ENCODE peak calls at places on chromosome 11, in five cellular contexts. Y, J, H, U and R are unnamed samples.

GRCh38 chr11:34380696-34381095 is 22.9 kb upstream of the ABTB2 start:
- DNase-seq in J (no peak), U (no peak), Y (no peak), H (no peak), R (no peak)

GRCh38 chr11:128956401-128957203 is 13.9 kb upstream of the TP53AIP1 start:
- DNase-seq in Y (peak; percentile 37), H (no peak), U (no peak), J (no peak), R (peak; percentile 53)

GRCh38 chr11:128733440-128734115 is 39.7 kb downstream of the FLI1 start:
- DNase-seq in U (no peak), Y (peak; percentile 26), H (no peak), J (no peak), R (no peak)

GRCh38 chr11:122491486-122491885 is 164.0 kb upstream of the UBASH3B start:
- DNase-seq in Y (no peak), U (no peak), H (no peak), J (no peak), R (no peak)

GRCh38 chr11:35412285-35412684 is 7.1 kb downstream of the SLC1A2 start:
- DNase-seq in H (no peak), U (no peak), J (no peak), Y (no peak), R (no peak)

GRCh38 chr11:119774180-119774763 is 45.3 kb upstream of the NECTIN1 start:
- DNase-seq in U (no peak), Y (no peak), H (peak; percentile 36), J (peak; percentile 18), R (no peak)

GRCh38 chr11:134802116-134802515 is 390.1 kb upstream of the B3GAT1 start:
- DNase-seq in H (no peak), Y (no peak), J (no peak), U (no peak), R (no peak)

GRCh38 chr11:123681007-123681406 is 26.6 kb upstream of the SCN3B start:
- DNase-seq in Y (peak; percentile 74), U (no peak), J (no peak), H (no peak), R (no peak)

GRCh38 chr11:44831605-44832394 is 105.0 kb downstream of the TSPAN18 start:
- DNase-seq in U (no peak), J (no peak), Y (no peak), H (no peak), R (no peak)

GRCh38 chr11:120248551-120249278 is 8.8 kb downstream of the POU2F3 start:
- DNase-seq in J (no peak), Y (no peak), H (no peak), U (no peak), R (no peak)

GRCh38 chr11:95652002-95652472 is 137.5 kb downstream of the FAM76B start:
- DNase-seq in H (no peak), J (no peak), U (no peak), Y (no peak), R (no peak)

GRCh38 chr11:107140988-107141387 is 122.7 kb upstream of the GUCY1A2 start:
- DNase-seq in H (no peak), U (no peak), J (no peak), Y (no peak), R (no peak)

GRCh38 chr11:94048310-94048709 is 27.2 kb downstream of the HEPHL1 start:
- DNase-seq in J (no peak), U (no peak), H (no peak), Y (no peak), R (no peak)

GRCh38 chr11:126175261-126175885 is 36.1 kb downstream of the RPUSD4 start:
- DNase-seq in H (no peak), Y (no peak), U (no peak), J (peak; percentile 71), R (no peak)

GRCh38 chr11:123255909-123256308 is 60.9 kb upstream of the CLMP start:
- DNase-seq in U (no peak), Y (no peak), J (no peak), H (no peak), R (no peak)

GRCh38 chr11:115075340-115075739 is 397.0 kb downstream of the NXPE2 start:
- DNase-seq in Y (no peak), J (no peak), U (no peak), H (no peak), R (no peak)
- H3K27me3 ChIP-seq in Y (no peaks in the 10 kb centered on the region), J (no peaks in the 10 kb centered on the region), U (no peaks in the 10 kb centered on the region), H (peaks cover 7% of the 10 kb centered on the region), R (no peaks in the 10 kb centered on the region)

DNA sequence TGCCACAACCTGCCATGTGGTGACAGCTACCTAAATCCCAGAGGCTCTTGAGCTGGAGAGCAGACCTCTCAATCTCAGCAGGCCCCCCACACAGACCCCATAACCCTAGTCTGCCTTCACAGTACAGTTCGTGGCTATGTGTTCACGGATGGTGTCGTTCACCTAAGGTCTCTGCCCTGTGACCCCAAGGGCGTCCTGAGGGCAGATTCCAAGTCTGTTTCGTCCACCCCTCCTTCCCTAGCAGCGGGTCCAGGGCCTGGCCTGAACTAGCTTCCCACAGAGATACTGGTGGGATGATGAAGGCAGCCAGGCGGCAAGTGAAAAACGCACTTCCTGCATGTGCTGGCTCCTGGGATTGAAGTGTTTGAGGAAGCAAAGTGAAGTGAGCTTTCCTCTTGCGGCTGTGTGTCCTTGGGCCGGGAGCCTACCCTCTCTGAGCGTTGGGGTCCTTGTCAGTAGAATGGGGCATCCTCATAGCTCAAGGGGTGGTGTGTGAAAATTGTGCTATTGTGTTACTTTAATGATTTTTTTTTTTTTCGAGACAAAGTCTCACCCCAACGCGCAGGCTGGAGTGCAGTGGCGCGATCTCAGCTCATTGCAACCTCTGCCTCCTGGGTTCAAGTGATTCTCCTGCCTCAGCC is 70.1 kb downstream of the LRP5 start:
- DNase-seq in Y (no peak), H (no peak), U (no peak), J (no peak), R (no peak)
- H3K4me1 ChIP-seq in Y (no peaks in the 10 kb centered on the region), H (peaks cover 64% of the 10 kb centered on the region), U (peaks cover 2% of the 10 kb centered on the region), J (peaks cover 51% of the 10 kb centered on the region), R (peaks cover 28% of the 10 kb centered on the region)

GRCh38 chr11:31799036-31799793 is 11.9 kb downstream of the PAX6 start:
- DNase-seq in H (no peak), Y (no peak), J (no peak), U (no peak), R (no peak)
- H3K4me3 ChIP-seq in H (no peak overlapping the region), Y (no peak overlapping the region), J (peak overlapping the region; percentile 54), U (no peak overlapping the region), R (no peak overlapping the region)

GRCh38 chr11:65947603-65948125 is 2.4 kb downstream of the TSGA10IP start:
- DNase-seq in Y (no peak), U (no peak), H (no peak), J (no peak), R (no peak)
- H3K27me3 ChIP-seq in Y (no peaks in the 10 kb centered on the region), U (no peaks in the 10 kb centered on the region), H (no peaks in the 10 kb centered on the region), J (peaks cover 4% of the 10 kb centered on the region), R (no peaks in the 10 kb centered on the region)

DNA sequence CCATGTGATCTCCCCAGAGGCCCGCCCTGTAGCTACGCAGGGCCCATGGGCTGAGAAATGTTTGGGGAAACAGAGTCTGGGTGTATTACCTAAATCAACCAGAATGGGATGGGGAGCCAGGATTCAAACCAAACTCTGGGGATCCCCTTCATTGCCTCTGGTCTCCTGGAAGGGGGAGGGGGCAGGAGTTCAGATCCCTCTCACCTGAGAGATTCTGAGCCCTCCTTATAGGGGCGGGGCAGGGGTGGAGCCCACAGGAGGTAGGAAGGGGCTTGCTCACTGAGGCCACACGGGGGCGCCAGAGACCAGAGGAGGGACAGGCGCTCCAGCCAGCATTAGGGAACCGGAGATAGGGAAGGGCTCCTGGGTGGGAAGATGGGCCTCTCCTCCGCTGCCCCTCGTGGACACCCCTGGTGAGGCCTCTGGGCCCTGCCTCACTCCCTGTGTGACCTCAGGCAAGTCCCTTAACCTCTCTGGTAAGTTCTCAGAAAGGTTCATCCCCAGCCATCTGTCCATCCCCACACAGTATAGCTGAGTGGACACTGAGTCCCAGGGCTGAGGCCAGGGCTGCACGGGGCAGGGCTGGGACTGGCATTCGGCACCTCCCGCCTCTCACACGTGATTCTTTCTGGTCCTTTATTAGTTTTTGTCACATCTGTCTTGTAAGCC is 2.7 kb upstream of the CDC42BPG start:
- DNase-seq in J (peak; percentile 97), Y (peak; percentile 86), H (peak; percentile 97), U (peak; percentile 94), R (peak; percentile 93)
- H3K4me1 ChIP-seq in J (peaks cover 41% of the 10 kb centered on the region), Y (peaks cover 62% of the 10 kb centered on the region), H (peaks cover 44% of the 10 kb centered on the region), U (no peaks in the 10 kb centered on the region), R (peaks cover 46% of the 10 kb centered on the region)

GRCh38 chr11:10803676-10804075 is 5.0 kb downstream of the EIF4G2 start:
- DNase-seq in U (no peak), H (no peak), Y (no peak), J (no peak), R (no peak)

GRCh38 chr11:10808553-10809372 is at the start of gene EIF4G2:
- DNase-seq in U (peak; percentile 99), Y (peak; percentile 99), H (peak; percentile 99), J (peak; percentile 99), R (peak; percentile 98)

GRCh38 chr11:10807629-10808552 is 835 bp downstream of the EIF4G2 start:
- DNase-seq in U (peak; percentile 72), J (peak; percentile 83), Y (peak; percentile 57), H (peak; percentile 86), R (peak; percentile 52)

GRCh38 chr11:10806206-10806605 is 2.5 kb downstream of the EIF4G2 start:
- DNase-seq in H (no peak), Y (no peak), J (no peak), U (no peak), R (no peak)

GRCh38 chr11:10805741-10806140 is 3.0 kb downstream of the EIF4G2 start:
- DNase-seq in U (no peak), H (no peak), Y (no peak), J (no peak), R (no peak)
- H3K4me3 ChIP-seq in U (no peak overlapping the region), H (peak overlapping the region; percentile 92), Y (peak overlapping the region; percentile 18), J (peak overlapping the region; percentile 97), R (no peak overlapping the region)

GRCh38 chr11:64410396-64410718 is 51.4 kb downstream of the RPS6KA4 start:
- DNase-seq in H (no peak), Y (no peak), U (no peak), J (no peak), R (no peak)

GRCh38 chr11:64407630-64408029 is 48.7 kb downstream of the RPS6KA4 start:
- DNase-seq in Y (no peak), J (no peak), H (no peak), U (no peak), R (no peak)

GRCh38 chr11:64409707-64410395 is 50.9 kb downstream of the RPS6KA4 start:
- DNase-seq in Y (no peak), U (no peak), J (no peak), H (no peak), R (peak; percentile 35)

GRCh38 chr11:64407221-64407620 is 48.3 kb downstream of the RPS6KA4 start:
- DNase-seq in J (no peak), U (no peak), H (no peak), Y (no peak), R (no peak)

GRCh38 chr11:64409278-64409677 is 50.3 kb downstream of the RPS6KA4 start:
- DNase-seq in J (no peak), U (no peak), Y (no peak), H (no peak), R (no peak)
- H3K27me3 ChIP-seq in J (no peaks in the 10 kb centered on the region), U (no peaks in the 10 kb centered on the region), Y (no peaks in the 10 kb centered on the region), H (no peaks in the 10 kb centered on the region), R (no peaks in the 10 kb centered on the region)

GRCh38 chr11:610146-610801 is 5.5 kb downstream of the IRF7 start:
- DNase-seq in U (peak; percentile 49), H (peak; percentile 62), Y (no peak), J (no peak), R (no peak)
- H3K4me1 ChIP-seq in U (no peaks in the 10 kb centered on the region), H (peaks cover 21% of the 10 kb centered on the region), Y (peaks cover 18% of the 10 kb centered on the region), J (peaks cover 34% of the 10 kb centered on the region), R (peaks cover 13% of the 10 kb centered on the region)